ENCODE peak calls at places on chromosomes 5 and 9, in eight cellular contexts. D, P, T, Y, F, I, R and O are unnamed samples.
A peak's percentile ranks its signal among the peaks of the same experiment; 100 is the strongest.

GRCh38 chr5:15510816-15511215 is 10.8 kb downstream of the FBXL7 start:
- DNase-seq in D (no peak), P (no peak), T (no peak), Y (no peak), F (no peak), I (no peak), R (no peak), O (no peak)

GRCh38 chr9:16192403-16193017 is 639.7 kb downstream of the CCDC171 start:
- DNase-seq in D (no peak), P (no peak), T (no peak), Y (no peak), F (no peak), I (no peak), R (no peak), O (no peak)

GRCh38 chr9:126423709-126424185 is 97.1 kb downstream of the MVB12B start:
- DNase-seq in D (no peak), P (no peak), T (no peak), Y (no peak), F (no peak), I (no peak), R (no peak), O (no peak)

GRCh38 chr9:111866976-111867375 is 29.6 kb upstream of the UGCG start:
- DNase-seq in D (no peak), P (no peak), T (no peak), Y (no peak), F (no peak), I (no peak), R (no peak), O (no peak)

GRCh38 chr5:19531374-19531952 is 456.5 kb downstream of the CDH18 start:
- DNase-seq in D (no peak), P (no peak), T (no peak), Y (no peak), F (no peak), I (no peak), R (no peak), O (no peak)

GRCh38 chr9:70421272-70422180 is 7.1 kb upstream of the KLF9 start:
- DNase-seq in D (no peak), P (no peak), T (peak; percentile 42), Y (no peak), F (peak; percentile 33), I (no peak), R (no peak), O (no peak)

GRCh38 chr9:98380065-98380681 is 124.7 kb upstream of the TBC1D2 start:
- DNase-seq in D (no peak), P (no peak), T (no peak), Y (no peak), F (no peak), I (no peak), R (no peak), O (peak; percentile 25)

GRCh38 chr5:9976621-9977020 is 273.1 kb downstream of the ATPSCKMT start:
- DNase-seq in D (no peak), P (no peak), T (no peak), Y (no peak), F (no peak), I (no peak), R (no peak), O (no peak)

GRCh38 chr5:1392261-1392660 is 47.4 kb upstream of the CLPTM1L start:
- DNase-seq in D (no peak), P (no peak), T (no peak), Y (peak; percentile 27), F (no peak), I (no peak), R (no peak), O (no peak)

GRCh38 chr5:130773813-130774212 is 391.2 kb downstream of the HINT1 start:
- DNase-seq in D (no peak), P (no peak), T (no peak), Y (no peak), F (no peak), I (no peak), R (no peak), O (no peak)

GRCh38 chr5:140311011-140311467 is 8.1 kb upstream of the PFDN1 start:
- DNase-seq in D (no peak), P (no peak), T (no peak), Y (no peak), F (no peak), I (no peak), R (no peak), O (no peak)

GRCh38 chr9:113526231-113526746 is 62.8 kb downstream of the RGS3 start:
- DNase-seq in D (no peak), P (no peak), T (no peak), Y (no peak), F (no peak), I (no peak), R (no peak), O (no peak)

GRCh38 chr5:153147891-153148623 is 342.4 kb upstream of the GRIA1 start:
- DNase-seq in D (no peak), P (no peak), T (no peak), Y (no peak), F (no peak), I (peak; percentile 20), R (no peak), O (peak; percentile 27)

GRCh38 chr5:84870369-84870768 is 485.7 kb upstream of the EDIL3 start:
- DNase-seq in D (no peak), P (no peak), T (no peak), Y (no peak), F (no peak), I (no peak), R (no peak), O (no peak)

GRCh38 chr5:72041643-72042042 is 65.6 kb upstream of the MAP1B start:
- DNase-seq in D (no peak), P (no peak), T (no peak), Y (no peak), F (no peak), I (no peak), R (no peak), O (no peak)

GRCh38 chr5:57863661-57864060 is 381.1 kb upstream of the ACTBL2 start:
- DNase-seq in D (no peak), P (no peak), T (no peak), Y (no peak), F (no peak), I (no peak), R (no peak), O (no peak)

GRCh38 chr5:77985247-77985646 is 209.1 kb upstream of the TBCA start:
- DNase-seq in D (no peak), P (no peak), T (no peak), Y (no peak), F (no peak), I (no peak), R (no peak), O (no peak)

GRCh38 chr5:176658007-176658599 is 10.8 kb downstream of the TSPAN17 start:
- DNase-seq in D (peak; percentile 81), P (no peak), T (peak; percentile 53), Y (peak; percentile 80), F (peak; percentile 72), I (peak; percentile 48), R (peak; percentile 90), O (peak; percentile 75)

GRCh38 chr9:111851536-111851935 is 45.1 kb upstream of the UGCG start:
- DNase-seq in D (no peak), P (no peak), T (no peak), Y (no peak), F (no peak), I (no peak), R (no peak), O (no peak)

GRCh38 chr5:132435891-132436290 is 54.7 kb downstream of the IRF1 start:
- DNase-seq in D (no peak), P (no peak), T (no peak), Y (no peak), F (no peak), I (no peak), R (no peak), O (no peak)

GRCh38 chr5:132434813-132435286 is 55.7 kb downstream of the IRF1 start:
- DNase-seq in D (no peak), P (no peak), T (no peak), Y (no peak), F (no peak), I (no peak), R (no peak), O (no peak)

GRCh38 chr5:132438931-132439330 is 51.6 kb downstream of the IRF1 start:
- DNase-seq in D (no peak), P (no peak), T (no peak), Y (no peak), F (no peak), I (no peak), R (no peak), O (no peak)

GRCh38 chr5:132437604-132438275 is 52.8 kb downstream of the IRF1 start:
- DNase-seq in D (peak; percentile 84), P (no peak), T (peak; percentile 43), Y (peak; percentile 86), F (peak; percentile 81), I (no peak), R (no peak), O (no peak)

GRCh38 chr5:132436936-132437335 is 53.6 kb downstream of the IRF1 start:
- DNase-seq in D (peak; percentile 42), P (no peak), T (no peak), Y (no peak), F (no peak), I (no peak), R (no peak), O (no peak)
- H3K4me1 ChIP-seq in D (peaks cover 58% of the 10 kb centered on the region), P (peaks cover 30% of the 10 kb centered on the region), T (peaks cover 41% of the 10 kb centered on the region), Y (peaks cover 97% of the 10 kb centered on the region), F (peaks cover 27% of the 10 kb centered on the region), I (peaks cover 11% of the 10 kb centered on the region), R (no peaks in the 10 kb centered on the region), O (peaks cover 2% of the 10 kb centered on the region)

GRCh38 chr5:131867524-131867923 is 70.7 kb upstream of the FNIP1 start:
- DNase-seq in D (no peak), P (no peak), T (no peak), Y (no peak), F (no peak), I (no peak), R (no peak), O (no peak)
- H3K9me3 ChIP-seq in D (peaks cover 53% of the 10 kb centered on the region), P (peaks cover 13% of the 10 kb centered on the region), T (no peaks in the 10 kb centered on the region), Y (peaks cover 20% of the 10 kb centered on the region), F (no peaks in the 10 kb centered on the region), I (peaks cover 9% of the 10 kb centered on the region), R (peaks cover 6% of the 10 kb centered on the region), O (peaks cover 5% of the 10 kb centered on the region)

GRCh38 chr5:14486486-14486885 is 95.1 kb upstream of the OTULINL start:
- DNase-seq in D (no peak), P (no peak), T (no peak), Y (no peak), F (no peak), I (no peak), R (no peak), O (no peak)
- H3K36me3 ChIP-seq in D (peaks cover 81% of the 10 kb centered on the region), P (peaks cover 83% of the 10 kb centered on the region), T (peaks cover 98% of the 10 kb centered on the region), Y (peaks cover 92% of the 10 kb centered on the region), F (no peaks in the 10 kb centered on the region), I (peaks cover 93% of the 10 kb centered on the region), R (peaks cover 9% of the 10 kb centered on the region), O (peaks cover 22% of the 10 kb centered on the region)

DNA sequence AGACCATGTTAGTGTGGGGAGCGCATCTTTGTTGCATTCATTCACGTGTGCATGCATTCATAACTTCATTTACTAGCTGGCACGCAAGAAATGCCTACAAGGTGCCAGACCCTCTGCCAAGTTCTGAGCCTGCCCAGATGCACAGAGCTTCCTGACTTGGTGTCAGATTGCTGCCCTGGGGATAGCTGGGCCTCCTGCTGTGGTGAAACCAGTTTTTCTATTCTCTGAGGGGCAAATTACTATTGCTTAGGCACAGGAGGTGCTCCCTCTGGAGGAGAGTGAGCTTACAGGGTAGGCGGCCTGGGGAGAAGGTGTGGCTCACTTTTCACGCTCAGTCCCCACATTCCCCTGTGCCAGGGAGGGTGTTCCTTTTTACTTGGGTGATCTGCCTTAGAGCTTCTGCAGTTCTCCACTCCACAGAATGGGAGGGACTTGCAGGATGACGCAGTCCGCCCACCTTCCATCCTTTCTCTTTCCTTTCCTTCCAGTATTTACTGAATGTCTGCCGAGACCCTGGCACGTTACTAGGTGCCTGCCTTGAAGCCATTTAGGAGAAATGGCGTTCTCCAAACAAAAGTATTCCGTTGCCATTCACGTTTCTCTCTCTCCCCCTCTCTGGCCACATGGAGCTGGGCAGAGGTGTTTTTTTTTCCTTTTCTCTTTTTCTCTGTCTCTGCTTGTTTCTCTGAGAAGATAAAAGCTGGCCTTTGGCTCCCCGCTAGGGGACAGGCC is 27.9 kb upstream of the CTNNA1 start:
- DNase-seq in D (peak; percentile 61), P (peak; percentile 3), T (no peak), Y (peak; percentile 60), F (no peak), I (peak; percentile 24), R (no peak), O (peak; percentile 78)
- H3K4me1 ChIP-seq in D (peaks cover 24% of the 10 kb centered on the region), P (peaks cover 3% of the 10 kb centered on the region), T (no peaks in the 10 kb centered on the region), Y (peaks cover 8% of the 10 kb centered on the region), F (no peaks in the 10 kb centered on the region), I (peaks cover 9% of the 10 kb centered on the region), R (no peaks in the 10 kb centered on the region), O (peaks cover 8% of the 10 kb centered on the region)